ENCODE peak calls at places on chromosomes 6 and 20, in seven cellular contexts. P is astrocyte; N is fibroblast of mammary gland; V is psoas muscle; I is CD8-positive, alpha-beta memory T cell; O is fibroblast of pulmonary artery; R is foreskin fibroblast. J is an unnamed sample.

GRCh38 chr6:152368761-152369624 is 268.2 kb downstream of the SYNE1 start:
- DNase-seq in P (no peak), N (peak; percentile 27), V (peak; percentile 65), I (no peak), O (peak; percentile 53), R (peak; percentile 38), J (peak; percentile 40)

GRCh38 chr6:96812077-96812703 is 25.1 kb downstream of the GPR63 start:
- DNase-seq in P (peak; percentile 53), N (no peak), V (no peak), I (no peak), O (peak; percentile 26), R (peak; percentile 8), J (no peak)

GRCh38 chr20:57066126-57066900 is 200.1 kb downstream of the BMP7 start:
- DNase-seq in P (peak; percentile 47), N (no peak), V (no peak), I (no peak), O (no peak), R (no peak), J (no peak)

GRCh38 chr6:161540532-161540931 is 266.7 kb upstream of the AGPAT4 start:
- DNase-seq in P (no peak), N (no peak), V (no peak), I (no peak), O (no peak), R (no peak), J (no peak)

GRCh38 chr6:17086469-17086868 is 15.4 kb upstream of the STMND1 start:
- DNase-seq in P (peak; percentile 49), N (peak; percentile 78), V (no peak), I (no peak), O (peak; percentile 85), R (peak; percentile 87), J (no peak)

GRCh38 chr6:34829137-34829536 is 37.3 kb downstream of the BLTP3A start:
- DNase-seq in P (no peak), N (no peak), V (no peak), I (no peak), O (no peak), R (no peak), J (no peak)

GRCh38 chr20:47198996-47199552 is 157.4 kb downstream of the ZMYND8 start:
- DNase-seq in P (no peak), N (no peak), V (no peak), I (no peak), O (no peak), R (no peak), J (no peak)

GRCh38 chr20:15047100-15047499 is 709.7 kb upstream of the FLRT3 start:
- DNase-seq in P (no peak), N (no peak), V (no peak), I (no peak), O (no peak), R (no peak), J (no peak)

GRCh38 chr6:47034919-47035318 is 7.2 kb downstream of the ADGRF1 start:
- DNase-seq in P (peak; percentile 100), N (peak; percentile 80), V (no peak), I (no peak), O (peak; percentile 83), R (peak; percentile 91), J (no peak)

GRCh38 chr6:52454556-52454955 is 34.4 kb downstream of the EFHC1 start:
- DNase-seq in P (peak; percentile 73), N (peak; percentile 6), V (no peak), I (no peak), O (peak; percentile 39), R (peak; percentile 10), J (no peak)

GRCh38 chr20:11447371-11448100 is 470.2 kb upstream of the BTBD3 start:
- DNase-seq in P (no peak), N (no peak), V (no peak), I (no peak), O (peak; percentile 10), R (no peak), J (no peak)

GRCh38 chr6:89045585-89045984 is 35.0 kb upstream of the PNRC1 start:
- DNase-seq in P (no peak), N (peak; percentile 59), V (no peak), I (no peak), O (no peak), R (no peak), J (no peak)

GRCh38 chr6:68689910-68690309 is 54.8 kb downstream of the ADGRB3 start:
- DNase-seq in P (no peak), N (no peak), V (no peak), I (no peak), O (no peak), R (no peak), J (no peak)

GRCh38 chr20:35871311-35871771 is 83.0 kb downstream of the SCAND1 start:
- DNase-seq in P (peak; percentile 58), N (peak; percentile 56), V (no peak), I (no peak), O (peak; percentile 50), R (peak; percentile 28), J (peak; percentile 44)

GRCh38 chr6:39520411-39520810 is 197.9 kb upstream of the KCNK16 start:
- DNase-seq in P (no peak), N (no peak), V (no peak), I (no peak), O (no peak), R (no peak), J (no peak)

GRCh38 chr20:64140956-64141355 is 23.3 kb upstream of the MYT1 start:
- DNase-seq in P (no peak), N (no peak), V (no peak), I (no peak), O (no peak), R (no peak), J (no peak)

GRCh38 chr20:50308513-50309279 is 118.1 kb downstream of the CEBPB start:
- DNase-seq in P (peak; percentile 98), N (peak; percentile 99), V (peak; percentile 93), I (no peak), O (peak; percentile 99), R (peak; percentile 99), J (peak; percentile 93)

DNA sequence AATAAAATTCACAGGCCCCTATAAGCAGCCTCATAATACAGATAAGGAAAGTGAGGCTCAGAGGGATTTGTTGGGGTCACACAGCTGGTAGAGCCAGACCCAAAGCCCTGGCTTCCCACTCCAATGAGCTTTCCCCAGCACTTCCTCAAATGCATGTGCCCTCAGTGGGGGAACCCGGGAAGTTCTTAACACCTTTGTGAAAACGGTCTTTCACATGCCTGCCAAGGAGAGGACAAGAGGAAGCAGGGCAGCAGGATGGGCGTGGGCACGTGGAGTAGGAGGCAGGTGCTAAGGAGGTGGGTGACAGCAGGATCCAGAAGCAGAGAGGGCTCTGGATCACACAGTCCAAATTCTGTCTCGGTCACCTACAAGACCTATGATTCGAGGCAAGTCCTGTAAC is 598 bp downstream of the PI16 start:
- DNase-seq in P (no peak), N (no peak), V (no peak), I (no peak), O (no peak), R (no peak), J (no peak)
- H3K4me3 ChIP-seq in P (no peak overlapping the region), N (no peak overlapping the region), V (peak overlapping the region; percentile 4), I (peak overlapping the region; percentile 52), O (no peak overlapping the region), R (no peak overlapping the region), J (peak overlapping the region; percentile 49)

DNA sequence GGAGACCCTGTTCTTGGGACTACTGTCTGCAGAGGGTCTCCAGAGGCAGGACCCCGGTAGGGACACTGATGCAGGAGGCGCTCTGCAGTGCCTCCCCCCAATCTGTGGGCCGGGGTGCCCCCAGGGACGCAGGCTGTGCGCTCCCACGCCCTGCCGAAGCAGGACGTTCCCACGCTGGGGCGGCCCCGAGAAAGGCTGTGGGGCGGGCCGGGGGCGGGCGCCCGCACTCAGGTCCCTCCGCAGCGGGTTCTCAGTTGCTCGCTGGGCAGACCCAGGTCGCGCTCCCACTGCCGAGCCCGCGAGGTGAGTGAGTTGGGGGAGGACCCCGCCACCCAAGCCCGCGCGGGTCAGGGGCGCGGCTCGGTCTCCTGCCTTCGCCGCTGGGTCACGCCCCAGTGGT is at the start of gene COX4I2:
- DNase-seq in P (no peak), N (no peak), V (no peak), I (no peak), O (no peak), R (no peak), J (peak; percentile 69)
- H3K4me3 ChIP-seq in P (no peak within 1 kb of the TSS), N (no peak within 1 kb of the TSS), V (peak within 1 kb of the TSS; percentile 46), I (no peak within 1 kb of the TSS), O (no peak within 1 kb of the TSS), R (no peak within 1 kb of the TSS), J (peak within 1 kb of the TSS; percentile 60)

GRCh38 chr6:27836080-27836782 is 76.0 kb downstream of the OR2B2 start:
- DNase-seq in P (no peak), N (no peak), V (no peak), I (no peak), O (no peak), R (no peak), J (no peak)
- H3K4me3 ChIP-seq in P (peak overlapping the region; percentile 94), N (peak overlapping the region; percentile 55), V (peak overlapping the region; percentile 89), I (peak overlapping the region; percentile 71), O (peak overlapping the region; percentile 67), R (peak overlapping the region; percentile 80), J (peak overlapping the region; percentile 83)

GRCh38 chr6:129874837-129875236 is 13.7 kb upstream of the TMEM244 start:
- DNase-seq in P (no peak), N (no peak), V (no peak), I (no peak), O (no peak), R (no peak), J (no peak)

GRCh38 chr6:129872591-129872990 is 11.5 kb upstream of the TMEM244 start:
- DNase-seq in P (no peak), N (no peak), V (no peak), I (no peak), O (no peak), R (peak; percentile 33), J (no peak)

GRCh38 chr6:129871220-129871619 is 10.1 kb upstream of the TMEM244 start:
- DNase-seq in P (no peak), N (peak; percentile 60), V (no peak), I (no peak), O (no peak), R (peak; percentile 19), J (no peak)

DNA sequence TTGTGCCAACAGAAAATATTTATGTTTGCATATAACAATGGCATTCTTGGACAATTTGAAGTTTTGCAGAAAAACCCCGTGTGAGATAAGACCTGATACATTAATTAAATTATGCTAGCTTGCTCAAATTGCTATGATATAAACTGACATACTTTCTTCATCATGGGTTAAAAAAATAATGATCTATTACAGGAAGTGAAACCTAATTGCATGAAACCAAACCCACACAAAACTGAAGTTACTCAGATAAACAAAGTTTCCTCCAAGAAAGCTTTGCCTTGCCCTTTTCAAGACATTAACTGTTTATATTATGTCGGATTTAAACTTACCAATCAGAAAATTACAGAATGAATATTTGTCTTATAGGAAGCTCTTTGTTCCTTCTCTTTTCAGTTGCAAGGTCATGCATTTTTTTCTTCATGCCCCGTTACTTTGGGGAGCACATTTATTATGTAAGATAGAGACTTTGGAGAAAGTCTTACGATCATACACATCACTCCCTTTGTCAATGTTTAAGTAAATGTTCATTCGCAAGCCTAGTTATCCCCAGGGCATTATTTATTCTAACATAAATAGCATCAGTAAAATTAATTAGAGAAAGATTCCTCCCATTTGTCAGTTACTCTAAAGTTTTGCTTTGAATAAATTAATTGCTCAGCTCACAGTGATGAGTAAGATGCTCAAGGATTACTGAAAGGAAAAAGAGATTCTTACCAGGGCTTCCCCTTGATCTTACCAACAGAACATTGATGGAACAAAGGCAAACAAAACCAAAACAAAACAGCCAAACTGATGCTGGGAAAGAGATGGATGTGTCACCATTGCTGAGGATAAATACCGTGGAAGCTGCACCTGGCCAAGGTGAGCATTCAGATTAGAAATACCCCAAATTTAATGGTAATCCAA is 14.7 kb upstream of the TMEM244 start:
- DNase-seq in P (no peak), N (no peak), V (no peak), I (no peak), O (no peak), R (no peak), J (no peak)
- H3K4me3 ChIP-seq in P (no peak overlapping the region), N (no peak overlapping the region), V (no peak overlapping the region), I (no peak overlapping the region), O (no peak overlapping the region), R (no peak overlapping the region), J (no peak overlapping the region)

J was measured in heart left ventricle.